ENCODE peak calls at places on chromosome 12, in five cellular contexts. A is hepatocyte; W is naive thymus-derived CD4-positive, alpha-beta T cell; D is mammary epithelial cell; M is AG04450. Y is an unnamed sample. For H3K9me3, the result is how much of the 10 kb centered on the place peaks cover.

GRCh38 chr12:96445743-96446655 is 43.4 kb upstream of the CFAP54 start:
- DNase-seq in A (no peak), M (peak), D (peak), W (peak), Y (peak)

GRCh38 chr12:6753772-6754356 is 923 bp upstream of the MLF2 start:
- DNase-seq in W (no peak), M (no peak), A (peak), D (no peak), Y (no peak)

GRCh38 chr12:12229556-12230092 is 37.2 kb downstream of the LRP6 start:
- DNase-seq in W (no peak), A (no peak), M (no peak), D (no peak), Y (no peak)

GRCh38 chr12:103783744-103784664 is 57.0 kb downstream of the NT5DC3 start:
- DNase-seq in D (peak), M (no peak), A (no peak), W (no peak), Y (no peak)

GRCh38 chr12:121568503-121568902 is 12.3 kb downstream of the KDM2B start:
- DNase-seq in W (no peak), M (no peak), D (no peak), A (no peak), Y (no peak)

GRCh38 chr12:6956332-6956727 is 5.2 kb downstream of the PTPN6 start:
- DNase-seq in M (no peak), D (no peak), A (no peak), W (no peak), Y (no peak)

GRCh38 chr12:48198619-48198973 is 4.5 kb downstream of the OR10AD1 start:
- DNase-seq in D (no peak), M (no peak), W (no peak), A (no peak), Y (no peak)

GRCh38 chr12:66235626-66236281 is 46.7 kb downstream of the IRAK3 start:
- DNase-seq in D (no peak), M (no peak), A (no peak), W (no peak), Y (no peak)

GRCh38 chr12:27185234-27186045 is 58.6 kb upstream of the STK38L start:
- DNase-seq in M (no peak), D (peak), W (peak), A (no peak), Y (peak)

GRCh38 chr12:118986043-118986442 is 4.7 kb downstream of the SRRM4 start:
- DNase-seq in M (no peak), D (no peak), W (no peak), A (no peak), Y (no peak)

GRCh38 chr12:86193931-86194330 is 62.3 kb downstream of the MGAT4C start:
- DNase-seq in D (peak), A (no peak), W (no peak), M (peak), Y (no peak)

GRCh38 chr12:57868870-57869609 is 22.5 kb upstream of the CTDSP2 start:
- DNase-seq in A (no peak), D (no peak), M (no peak), W (no peak), Y (no peak)

GRCh38 chr12:116525418-116526001 is 33.7 kb upstream of the MAP1LC3B2 start:
- DNase-seq in A (peak), W (no peak), D (peak), M (peak), Y (no peak)

GRCh38 chr12:76144253-76144564 is 59.7 kb upstream of the NAP1L1 start:
- DNase-seq in W (peak), D (no peak), A (peak), M (no peak), Y (peak)

GRCh38 chr12:9829990-9830389 is 2.7 kb downstream of the KLRF1 start:
- DNase-seq in D (no peak), M (no peak), W (no peak), A (no peak), Y (no peak)

GRCh38 chr12:113945174-113946173 is 20.7 kb downstream of the RBM19 start:
- DNase-seq in A (no peak), M (no peak), D (no peak), W (no peak), Y (no peak)

GRCh38 chr12:44511289-44511688 is 364.8 kb downstream of the NELL2 start:
- DNase-seq in W (no peak), D (no peak), A (no peak), M (no peak), Y (no peak)

GRCh38 chr12:34301251-34302130 is 279.2 kb downstream of the ALG10 start:
- DNase-seq in W (no peak), M (no peak), D (no peak), A (no peak), Y (no peak)
- H3K9me3 ChIP-seq in W (under half), M (half or more), D (half or more), A (under half), Y (under half)

GRCh38 chr12:8698132-8698829 is 490 bp downstream of the RIMKLB start:
- DNase-seq in M (no peak), W (peak), A (peak), D (peak), Y (peak)

GRCh38 chr12:8697476-8698131 is at the start of gene RIMKLB:
- DNase-seq in A (peak), W (peak), D (peak), M (no peak), Y (peak)

GRCh38 chr12:8698830-8699330 is 1.1 kb downstream of the RIMKLB start:
- DNase-seq in W (no peak), M (no peak), D (no peak), A (no peak), Y (no peak)

GRCh38 chr12:8702159-8702558 is 4.4 kb downstream of the RIMKLB start:
- DNase-seq in A (no peak), M (no peak), D (no peak), W (no peak), Y (no peak)

GRCh38 chr12:8699714-8700113 is 1.9 kb downstream of the RIMKLB start:
- DNase-seq in A (no peak), W (no peak), M (no peak), D (no peak), Y (no peak)
- H3K27ac ChIP-seq in A (no peak), W (no peak), M (no peak), D (peak), Y (no peak)

GRCh38 chr12:34602213-34602940 is 580.1 kb downstream of the ALG10 start:
- DNase-seq in M (no peak), A (no peak), W (no peak), D (no peak), Y (no peak)
- H3K9me3 ChIP-seq in M (half or more), A (under half), W (under half), D (under half), Y (under half)

GRCh38 chr12:54016478-54016964 is 7.7 kb downstream of the HOXC8 start:
- DNase-seq in D (peak), M (no peak), A (peak), W (no peak), Y (no peak)
- H3K27ac ChIP-seq in D (peak), M (no peak), A (peak), W (no peak), Y (no peak)

DNA sequence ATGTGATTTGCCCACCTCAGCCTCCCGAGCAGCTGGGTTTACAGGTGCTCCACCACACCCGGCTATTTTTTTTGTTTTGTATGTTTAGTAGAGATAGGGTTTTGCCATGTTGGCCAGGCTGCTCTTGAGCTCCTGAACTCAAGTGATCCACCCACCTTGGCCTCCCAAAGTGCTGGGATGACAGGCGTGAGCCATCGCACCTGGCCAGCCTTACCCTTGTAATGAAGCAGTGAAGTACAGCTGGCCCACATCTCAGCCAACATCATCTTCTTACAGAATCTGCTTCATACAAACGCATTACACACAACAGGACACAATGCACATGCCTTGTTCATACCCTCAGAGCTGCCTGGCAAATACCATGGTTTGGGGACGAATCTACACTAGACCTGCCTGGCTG is 31.3 kb upstream of the CHFR start:
- DNase-seq in A (no peak), W (no peak), M (no peak), D (no peak), Y (no peak)
- H3K9me3 ChIP-seq in A (under half), W (under half), M (half or more), D (half or more), Y (under half)